ENCODE peak calls at places on chromosomes 6 and 20, in nine cellular contexts. X is WERI-Rb-1, V is GM12878, Y is BJ, U is AG09319, Q is lung, D is psoas muscle, E is cardiac muscle cell, F is Peyer's patch. H is an unnamed sample.

GRCh38 chr6:105178636-105179035 is 1.2 kb downstream of the POPDC3 start:
- DNase-seq in Q (no peak), Y (no peak), X (no peak), V (no peak), U (no peak), D (no peak), E (no peak), F (no peak), H (no peak)

GRCh38 chr6:127879685-127880084 is 21.2 kb downstream of the THEMIS start:
- DNase-seq in E (peak), Y (no peak), V (no peak), Q (no peak), D (no peak), F (no peak), U (no peak), X (no peak), H (peak)

GRCh38 chr20:19492937-19493336 is 265.1 kb upstream of the RIN2 start:
- DNase-seq in U (no peak), V (no peak), Q (no peak), Y (no peak), E (no peak), D (no peak), X (no peak), F (no peak), H (peak)

GRCh38 chr6:18044108-18044783 is 56.8 kb upstream of the KIF13A start:
- DNase-seq in U (no peak), Y (no peak), V (no peak), D (no peak), F (no peak), X (no peak), Q (no peak), E (peak), H (no peak)

GRCh38 chr6:82068721-82069120 is 178.8 kb downstream of the IBTK start:
- DNase-seq in Q (no peak), D (no peak), Y (no peak), E (no peak), U (no peak), V (no peak), F (no peak), X (peak), H (no peak)

GRCh38 chr20:47274449-47275108 is 81.9 kb downstream of the ZMYND8 start:
- DNase-seq in X (no peak), U (peak), F (no peak), D (no peak), Q (no peak), E (no peak), Y (peak), V (peak), H (no peak)

GRCh38 chr6:2275207-2275891 is 29.9 kb upstream of the GMDS start:
- DNase-seq in Y (no peak), U (no peak), Q (no peak), E (no peak), D (no peak), F (no peak), V (no peak), X (no peak), H (no peak)

GRCh38 chr20:32909451-32909850 is 50.7 kb downstream of the EFCAB8 start:
- DNase-seq in V (no peak), D (no peak), Q (no peak), U (no peak), Y (no peak), X (no peak), F (no peak), E (no peak), H (no peak)

GRCh38 chr6:169965239-169965638 is 213.8 kb downstream of the ERMARD start:
- DNase-seq in U (no peak), Q (peak), V (no peak), X (no peak), E (no peak), Y (no peak), F (no peak), D (no peak), H (no peak)

GRCh38 chr6:26329763-26330511 is 35.1 kb upstream of the BTN3A2 start:
- DNase-seq in Y (no peak), U (no peak), Q (no peak), F (no peak), E (no peak), D (no peak), V (no peak), X (peak), H (peak)

GRCh38 chr6:3347237-3347636 is 88.5 kb downstream of the PSMG4 start:
- DNase-seq in Q (no peak), E (no peak), V (no peak), F (no peak), Y (no peak), X (no peak), D (no peak), U (no peak), H (no peak)

GRCh38 chr20:37932919-37933318 is 30.0 kb downstream of the VSTM2L start:
- DNase-seq in D (no peak), Q (no peak), U (no peak), E (no peak), X (no peak), Y (no peak), V (no peak), F (no peak), H (no peak)

GRCh38 chr6:92297101-92297500 is 1122.3 kb downstream of the EPHA7 start:
- DNase-seq in E (no peak), X (no peak), V (no peak), F (no peak), D (no peak), Y (no peak), Q (no peak), U (no peak), H (no peak)

GRCh38 chr6:111057074-111057752 is 30.1 kb upstream of the SLC16A10 start:
- DNase-seq in V (no peak), F (no peak), U (peak), D (no peak), Y (no peak), X (peak), E (peak), Q (no peak), H (no peak)

GRCh38 chr6:47787620-47788497 is 6.0 kb downstream of the OPN5 start:
- DNase-seq in Y (no peak), Q (peak), X (peak), E (peak), D (peak), U (peak), V (no peak), F (peak), H (peak)

GRCh38 chr20:45949542-45950329 is 15.3 kb downstream of the PCIF1 start:
- DNase-seq in F (no peak), Q (no peak), X (peak), U (no peak), Y (no peak), V (no peak), D (no peak), E (no peak), H (no peak)

GRCh38 chr6:134447883-134448387 is 130.0 kb upstream of the SGK1 start:
- DNase-seq in V (no peak), F (no peak), Y (peak), Q (no peak), D (no peak), X (no peak), U (peak), E (no peak), H (no peak)
- TF ChIP-seq CTCF in V (no peak), F (no peak), Y (no peak), Q (no peak), D (no peak), X (no peak), U (no peak), E (no peak), H (no peak)

GRCh38 chr20:57667385-57667784 is 42.4 kb downstream of the PMEPA1 start:
- DNase-seq in X (no peak), D (no peak), Y (no peak), F (no peak), V (no peak), E (no peak), U (no peak), Q (no peak), H (no peak)
- TF ChIP-seq CTCF in X (no peak), D (no peak), Y (no peak), F (no peak), V (no peak), E (no peak), U (no peak), Q (no peak), H (no peak)

DNA sequence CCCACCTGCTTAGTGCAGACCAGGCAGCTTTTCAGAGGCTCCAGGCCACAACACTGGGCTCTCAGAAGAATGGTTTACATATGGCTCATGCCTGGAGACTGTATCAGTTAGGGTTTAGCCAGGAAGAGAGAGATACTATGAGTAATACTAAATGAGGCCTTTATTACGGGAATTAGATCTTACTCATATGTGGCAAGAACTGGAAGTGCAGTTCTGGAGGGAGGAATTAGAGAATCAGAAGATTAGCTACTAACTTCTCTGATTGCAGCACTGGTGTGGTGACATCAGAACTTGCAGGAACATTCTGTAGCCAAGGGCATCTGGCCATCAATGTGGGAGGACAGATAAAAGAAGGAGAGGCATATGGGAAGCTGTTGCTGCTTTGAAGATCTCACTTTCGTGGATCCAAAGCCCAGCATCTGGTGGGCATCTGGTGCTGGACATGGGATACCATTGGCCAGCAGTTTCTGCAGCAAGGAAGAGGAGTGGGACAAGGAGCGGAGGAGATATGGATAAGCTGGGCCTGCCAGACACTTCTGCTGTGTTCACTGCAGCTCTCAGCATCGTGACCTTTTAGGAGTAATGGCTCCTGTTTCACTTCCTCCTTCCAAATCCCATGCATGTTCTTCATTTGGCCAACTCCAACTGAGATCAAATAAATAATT is 248.5 kb downstream of the BTBD3 start:
- DNase-seq in Q (peak), F (no peak), E (no peak), V (no peak), Y (peak), X (no peak), U (peak), D (peak), H (no peak)
- TF ChIP-seq CTCF in Q (no peak), F (peak), E (peak), V (no peak), Y (no peak), X (no peak), U (no peak), D (no peak), H (no peak)

GRCh38 chr6:4396032-4396431 is 260.7 kb upstream of the ECI2 start:
- DNase-seq in U (no peak), D (no peak), X (no peak), F (no peak), V (no peak), Y (no peak), Q (no peak), E (no peak), H (no peak)
- TF ChIP-seq CTCF in U (no peak), D (peak), X (no peak), F (no peak), V (no peak), Y (no peak), Q (no peak), E (no peak), H (peak)

GRCh38 chr20:49028684-49029083 is 17.4 kb upstream of the CSE1L start:
- DNase-seq in Q (no peak), U (no peak), Y (no peak), F (no peak), E (peak), X (no peak), D (no peak), V (no peak), H (no peak)
- TF ChIP-seq CTCF in Q (no peak), U (peak), Y (peak), F (no peak), E (peak), X (peak), D (no peak), V (peak), H (no peak)

GRCh38 chr6:79427721-79428120 is 109.5 kb downstream of the LCA5 start:
- DNase-seq in F (no peak), D (no peak), Y (no peak), E (no peak), U (no peak), V (no peak), Q (no peak), X (no peak), H (no peak)

GRCh38 chr6:79432726-79433125 is 104.5 kb downstream of the LCA5 start:
- DNase-seq in E (no peak), X (no peak), U (no peak), Q (no peak), Y (no peak), V (no peak), F (no peak), D (no peak), H (no peak)

GRCh38 chr6:79430913-79431312 is 106.3 kb downstream of the LCA5 start:
- DNase-seq in F (no peak), Y (no peak), D (no peak), U (no peak), V (no peak), E (no peak), X (no peak), Q (no peak), H (no peak)

GRCh38 chr6:79426625-79427278 is 110.5 kb downstream of the LCA5 start:
- DNase-seq in E (no peak), U (no peak), D (no peak), F (no peak), Q (no peak), V (no peak), Y (no peak), X (no peak), H (no peak)

GRCh38 chr6:79431469-79431868 is 105.8 kb downstream of the LCA5 start:
- DNase-seq in F (no peak), U (no peak), V (no peak), Q (no peak), D (no peak), X (peak), E (peak), Y (no peak), H (no peak)
- TF ChIP-seq CTCF in F (no peak), U (no peak), V (peak), Q (no peak), D (no peak), X (peak), E (no peak), Y (peak), H (peak)

GRCh38 chr20:49961413-49961812 is 21.4 kb upstream of the SNAI1 start:
- DNase-seq in Y (no peak), Q (no peak), F (no peak), U (no peak), E (no peak), D (no peak), V (no peak), X (no peak), H (no peak)

GRCh38 chr20:49955167-49955566 is 19.0 kb downstream of the RNF114 start:
- DNase-seq in Y (no peak), E (no peak), X (no peak), U (no peak), V (no peak), D (no peak), F (no peak), Q (no peak), H (no peak)

GRCh38 chr20:49956689-49957443 is 20.7 kb downstream of the RNF114 start:
- DNase-seq in F (no peak), E (no peak), Q (no peak), U (no peak), V (no peak), D (peak), X (no peak), Y (no peak), H (no peak)

DNA sequence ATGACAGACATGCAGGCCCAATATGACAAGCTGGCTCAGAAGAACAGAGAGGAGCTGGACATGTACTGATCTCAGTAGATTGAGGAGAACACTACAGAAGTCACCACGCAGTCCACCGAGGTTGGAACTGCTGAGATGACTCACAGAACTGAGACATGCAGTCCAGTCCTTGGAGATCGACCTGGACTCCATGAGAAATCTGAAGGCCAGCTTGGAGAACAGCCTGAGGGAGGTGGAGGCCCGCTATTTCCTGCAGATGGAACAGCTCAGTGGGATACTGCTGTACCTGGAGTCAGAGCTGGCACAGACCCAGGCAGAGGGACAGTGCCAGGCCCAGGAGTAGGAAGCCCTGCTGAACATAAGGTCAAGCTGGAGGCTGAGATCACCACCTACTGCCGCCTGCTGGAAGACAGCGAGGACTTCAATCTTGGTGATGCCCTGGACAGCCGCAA is 21.3 kb downstream of the RNF114 start:
- DNase-seq in Y (no peak), X (peak), V (no peak), U (no peak), D (no peak), F (no peak), E (no peak), Q (no peak), H (no peak)
- TF ChIP-seq CTCF in Y (no peak), X (peak), V (no peak), U (no peak), D (no peak), F (no peak), E (no peak), Q (no peak), H (no peak)

GRCh38 chr6:159941286-159942113 is 27.4 kb upstream of the IGF2R start:
- DNase-seq in Y (no peak), F (no peak), X (no peak), U (no peak), D (no peak), Q (no peak), V (peak), E (peak), H (no peak)
- TF ChIP-seq CTCF in Y (peak), F (peak), X (peak), U (peak), D (peak), Q (peak), V (peak), E (peak), H (no peak)

GRCh38 chr6:107657755-107658461 is 166.2 kb downstream of the SCML4 start:
- DNase-seq in X (no peak), U (no peak), E (no peak), Y (no peak), V (peak), F (peak), Q (peak), D (peak), H (no peak)
- TF ChIP-seq CTCF in X (no peak), U (peak), E (peak), Y (peak), V (peak), F (no peak), Q (no peak), D (peak), H (peak)

GRCh38 chr20:63712191-63712590 is 4.4 kb downstream of the ZGPAT start:
- DNase-seq in V (no peak), U (no peak), X (no peak), Y (no peak), D (no peak), Q (no peak), E (no peak), F (no peak), H (no peak)

GRCh38 chr20:63708301-63709148 is 686 bp downstream of the ZGPAT start:
- DNase-seq in F (no peak), U (no peak), X (peak), D (peak), Y (no peak), E (no peak), V (no peak), Q (no peak), H (peak)

GRCh38 chr20:63707558-63708300 is at the start of the genes ARFRP1 and ZGPAT:
- DNase-seq in V (no peak), D (peak), Q (peak), F (peak), E (peak), U (peak), X (peak), Y (no peak), H (peak)

GRCh38 chr20:63709149-63709527 is 1.3 kb downstream of the ZGPAT start:
- DNase-seq in D (no peak), Q (peak), U (no peak), V (no peak), E (no peak), F (no peak), Y (no peak), X (no peak), H (no peak)

GRCh38 chr20:63711085-63711645 is 3.3 kb downstream of the ZGPAT start:
- DNase-seq in X (no peak), U (no peak), V (no peak), F (no peak), Y (no peak), Q (no peak), D (no peak), E (no peak), H (no peak)
- TF ChIP-seq CTCF in X (no peak), U (no peak), V (no peak), F (no peak), Y (no peak), Q (no peak), D (no peak), E (no peak), H (no peak)